ENCODE peak calls at places on chromosomes 1 and 21, in five cellular contexts. B is CD8-positive, alpha-beta memory T cell; P is right cardiac atrium; W is stimulated activated CD4-positive, alpha-beta T cell treated with anti-CD3 and anti-CD28 coated beads, Interleukin-2, amount 100 ng/mL, for 24 hours; I is COR-L47. Y is an unnamed sample.
A peak's percentile ranks its signal among the peaks of the same experiment; 100 is the strongest.

GRCh38 chr1:47853059-47853458 is 144.1 kb downstream of the TRABD2B start:
- DNase-seq in B (no peak), P (no peak), W (no peak), I (no peak), Y (no peak)

GRCh38 chr1:64538389-64538788 is 68.5 kb downstream of the CACHD1 start:
- DNase-seq in B (no peak), P (no peak), W (no peak), I (no peak), Y (no peak)

GRCh38 chr21:45916011-45916840 is 65.3 kb upstream of the COL6A1 start:
- DNase-seq in B (no peak), P (no peak), W (no peak), I (no peak), Y (no peak)

GRCh38 chr1:844472-845026 is 79.2 kb upstream of the SAMD11 start:
- DNase-seq in B (no peak), P (no peak), W (no peak), I (no peak), Y (no peak)

GRCh38 chr1:44903261-44903660 is 60.2 kb upstream of the PTCH2 start:
- DNase-seq in B (no peak), P (no peak), W (no peak), I (no peak), Y (no peak)

GRCh38 chr1:55234016-55234415 is 18.9 kb upstream of the USP24 start:
- DNase-seq in B (no peak), P (no peak), W (no peak), I (no peak), Y (no peak)

GRCh38 chr1:100277866-100278265 is 11.8 kb downstream of the RTCA start:
- DNase-seq in B (no peak), P (no peak), W (peak; percentile 26), I (no peak), Y (no peak)

GRCh38 chr1:185402930-185403329 is 85.9 kb upstream of the IVNS1ABP start:
- DNase-seq in B (no peak), P (no peak), W (no peak), I (no peak), Y (no peak)

GRCh38 chr1:153000294-153000693 is 1.3 kb upstream of the SPRR3 start:
- DNase-seq in B (no peak), P (no peak), W (no peak), I (no peak), Y (no peak)

GRCh38 chr1:214967865-214968575 is 114.5 kb upstream of the KCNK2 start:
- DNase-seq in B (no peak), P (no peak), W (no peak), I (no peak), Y (no peak)

GRCh38 chr1:109806733-109807397 is 43.1 kb upstream of the EPS8L3 start:
- DNase-seq in B (no peak), P (peak; percentile 31), W (no peak), I (no peak), Y (no peak)

GRCh38 chr1:99970713-99971255 is 988 bp downstream of the SLC35A3 start:
- DNase-seq in B (no peak), P (no peak), W (no peak), I (no peak), Y (no peak)

GRCh38 chr1:9018372-9018771 is 7.9 kb downstream of the SLC2A7 start:
- DNase-seq in B (no peak), P (no peak), W (no peak), I (no peak), Y (no peak)

GRCh38 chr1:12148160-12148957 is 18.4 kb upstream of the TNFRSF1B start:
- DNase-seq in B (no peak), P (peak; percentile 40), W (no peak), I (no peak), Y (no peak)

GRCh38 chr1:160658162-160658955 is 11.5 kb upstream of the SLAMF1 start:
- DNase-seq in B (no peak), P (no peak), W (no peak), I (no peak), Y (no peak)

GRCh38 chr1:121519042-121519755 is 334.4 kb downstream of the SRGAP2C start:
- DNase-seq in B (peak; percentile 81), P (peak; percentile 81), W (peak; percentile 79), I (peak; percentile 49), Y (peak; percentile 82)

GRCh38 chr1:80248886-80249285 is 1242.4 kb upstream of the ADGRL4 start:
- DNase-seq in B (no peak), P (no peak), W (no peak), I (no peak), Y (no peak)

GRCh38 chr1:22551591-22552370 is 11.5 kb upstream of the EPHA8 start:
- DNase-seq in B (no peak), P (no peak), W (no peak), I (no peak), Y (no peak)